ENCODE peak calls at places on chromosomes 5 and 9, in eight cellular contexts. U is CD8-positive, alpha-beta memory T cell; L is OCI-M1; A is hypothalamus; N is activated naive CD4-positive, alpha-beta T cell; V is kidney; R is uterus; S is AG09309. X is an unnamed sample.

GRCh38 chr9:121285835-121286687 is 18.1 kb downstream of the GSN start:
- DNase-seq in N (no peak), U (no peak), V (peak), R (peak), L (no peak), S (peak), A (no peak), X (no peak)

GRCh38 chr9:3244963-3245653 is 280.7 kb downstream of the RFX3 start:
- DNase-seq in R (no peak), V (no peak), A (no peak), N (no peak), U (no peak), S (no peak), L (peak), X (no peak)

GRCh38 chr9:99237356-99237755 is 15.3 kb downstream of the SEC61B start:
- DNase-seq in V (no peak), N (no peak), A (no peak), U (no peak), L (no peak), S (no peak), R (no peak), X (no peak)

GRCh38 chr5:64947031-64947430 is 178.3 kb downstream of the CWC27 start:
- DNase-seq in A (no peak), S (no peak), R (no peak), U (no peak), N (no peak), V (no peak), L (peak), X (no peak)

GRCh38 chr5:72234265-72234700 is 85.8 kb downstream of the MRPS27 start:
- DNase-seq in L (peak), S (no peak), V (no peak), N (no peak), A (no peak), U (peak), R (no peak), X (no peak)

GRCh38 chr5:147464211-147464610 is 45.7 kb downstream of the DPYSL3 start:
- DNase-seq in U (no peak), S (no peak), R (no peak), L (peak), N (no peak), V (no peak), A (no peak), X (no peak)

GRCh38 chr9:137417161-137418021 is 5.6 kb downstream of the EXD3 start:
- DNase-seq in A (no peak), R (no peak), U (no peak), V (peak), L (no peak), N (no peak), S (no peak), X (no peak)

GRCh38 chr9:95463145-95464060 is 53.4 kb downstream of the PTCH1 start:
- DNase-seq in N (no peak), U (no peak), R (no peak), S (no peak), L (no peak), A (no peak), V (no peak), X (no peak)

GRCh38 chr9:127049044-127049443 is 73.4 kb downstream of the ANGPTL2 start:
- DNase-seq in U (no peak), L (no peak), S (peak), N (no peak), R (peak), A (no peak), V (no peak), X (no peak)

GRCh38 chr5:127002390-127002789 is 28.0 kb downstream of the MARCHF3 start:
- DNase-seq in L (no peak), N (no peak), R (no peak), S (no peak), U (no peak), V (no peak), A (no peak), X (no peak)

GRCh38 chr5:6730407-6730806 is 17.2 kb downstream of the TENT4A start:
- DNase-seq in N (no peak), U (no peak), S (no peak), R (no peak), L (peak), V (no peak), A (no peak), X (no peak)

GRCh38 chr9:133135193-133135745 is 14.2 kb upstream of the RALGDS start:
- DNase-seq in A (no peak), V (peak), L (no peak), R (peak), S (no peak), U (peak), N (no peak), X (no peak)

GRCh38 chr5:107155667-107156066 is 515.1 kb downstream of the EFNA5 start:
- DNase-seq in S (no peak), L (no peak), U (no peak), N (no peak), R (no peak), A (no peak), V (no peak), X (no peak)

GRCh38 chr5:68171101-68171558 is 44.4 kb upstream of the PIK3R1 start:
- DNase-seq in L (no peak), U (no peak), A (peak), S (no peak), N (no peak), V (peak), R (peak), X (no peak)

GRCh38 chr5:158609729-158610128 is 490.0 kb downstream of the EBF1 start:
- DNase-seq in L (no peak), U (no peak), N (no peak), S (peak), V (no peak), R (no peak), A (no peak), X (no peak)